ENCODE peak calls at places on chromosomes 1 and 21, in six cellular contexts. W is T-helper 2 cell, A is left cardiac atrium, D is C1 segment of cervical spinal cord, N is EL, U is NCI-H82. J is an unnamed sample.
A peak's percentile ranks its signal among the peaks of the same experiment; 100 is the strongest.

GRCh38 chr1:158101944-158102343 is 78.8 kb upstream of the CD1D start:
- DNase-seq in W (no peak), A (no peak), D (no peak), N (peak; percentile 75), U (no peak), J (no peak)

GRCh38 chr1:232039303-232039702 is 412.7 kb downstream of the DISC1 start:
- DNase-seq in W (no peak), A (no peak), D (no peak), N (peak; percentile 27), U (no peak), J (no peak)

GRCh38 chr1:218634212-218634611 is 289.1 kb downstream of the TGFB2 start:
- DNase-seq in W (no peak), A (no peak), D (no peak), N (no peak), U (no peak), J (no peak)

GRCh38 chr1:112770724-112771123 is 55.6 kb upstream of the PPM1J start:
- DNase-seq in W (no peak), A (no peak), D (no peak), N (no peak), U (peak; percentile 17), J (no peak)

GRCh38 chr1:178055093-178055492 is 38.8 kb upstream of the RASAL2 start:
- DNase-seq in W (no peak), A (peak; percentile 50), D (no peak), N (peak; percentile 45), U (peak; percentile 65), J (peak; percentile 37)

GRCh38 chr21:37914211-37914900 is 1.9 kb downstream of the KCNJ6 start:
- DNase-seq in W (no peak), A (peak; percentile 26), D (no peak), N (peak; percentile 20), U (no peak), J (no peak)

GRCh38 chr1:206907304-206907991 is 10.2 kb downstream of the IL24 start:
- DNase-seq in W (no peak), A (no peak), D (no peak), N (no peak), U (peak; percentile 75), J (no peak)

GRCh38 chr1:184768467-184768866 is 13.8 kb upstream of the EDEM3 start:
- DNase-seq in W (no peak), A (no peak), D (no peak), N (no peak), U (no peak), J (no peak)

GRCh38 chr1:14282583-14283186 is 315.8 kb upstream of the KAZN start:
- DNase-seq in W (no peak), A (no peak), D (no peak), N (no peak), U (no peak), J (no peak)

GRCh38 chr1:40059292-40059959 is 18.9 kb downstream of the CAP1 start:
- DNase-seq in W (no peak), A (no peak), D (no peak), N (peak; percentile 52), U (no peak), J (no peak)

GRCh38 chr1:3377604-3378279 is 76.7 kb upstream of the ARHGEF16 start:
- DNase-seq in W (no peak), A (no peak), D (no peak), N (no peak), U (no peak), J (no peak)

GRCh38 chr1:112540395-112540794 is 31.6 kb downstream of the WNT2B start:
- DNase-seq in W (no peak), A (no peak), D (no peak), N (peak; percentile 55), U (no peak), J (no peak)

GRCh38 chr1:49229555-49229954 is 452.9 kb upstream of the BEND5 start:
- DNase-seq in W (no peak), A (no peak), D (no peak), N (no peak), U (peak; percentile 15), J (no peak)

GRCh38 chr1:95223110-95223509 is 10.9 kb upstream of the RWDD3 start:
- DNase-seq in W (no peak), A (no peak), D (no peak), N (peak; percentile 3), U (no peak), J (no peak)

GRCh38 chr1:44808063-44808937 is at the start of gene BTBD19:
- DNase-seq in W (peak; percentile 72), A (peak; percentile 90), D (peak; percentile 43), N (peak; percentile 91), U (no peak), J (peak; percentile 80)

GRCh38 chr1:56527548-56528302 is 51.6 kb downstream of the PLPP3 start:
- DNase-seq in W (no peak), A (no peak), D (no peak), N (no peak), U (peak; percentile 43), J (no peak)

GRCh38 chr1:232589111-232589808 is 40.7 kb downstream of the SIPA1L2 start:
- DNase-seq in W (no peak), A (no peak), D (no peak), N (no peak), U (no peak), J (no peak)

GRCh38 chr1:236020359-236021000 is 44.4 kb downstream of the NID1 start:
- DNase-seq in W (no peak), A (no peak), D (no peak), N (no peak), U (no peak), J (no peak)

GRCh38 chr1:17849216-17849615 is 94.1 kb downstream of the ACTL8 start:
- DNase-seq in W (no peak), A (no peak), D (no peak), N (peak; percentile 21), U (no peak), J (no peak)

GRCh38 chr1:94552071-94552586 is 10.6 kb upstream of the F3 start:
- DNase-seq in W (no peak), A (peak; percentile 32), D (no peak), N (no peak), U (no peak), J (no peak)

GRCh38 chr1:226737819-226738420 is 1.2 kb downstream of the ITPKB start:
- DNase-seq in W (no peak), A (peak; percentile 61), D (peak; percentile 76), N (peak; percentile 68), U (peak; percentile 59), J (peak; percentile 73)

GRCh38 chr1:39167632-39168209 is 36.8 kb upstream of the MACF1 start:
- DNase-seq in W (no peak), A (no peak), D (no peak), N (peak; percentile 53), U (no peak), J (no peak)

GRCh38 chr1:85344256-85344694 is 67.8 kb upstream of the BCL10 start:
- DNase-seq in W (no peak), A (no peak), D (no peak), N (peak; percentile 77), U (peak; percentile 57), J (no peak)

GRCh38 chr1:14726606-14727005 is 128.1 kb downstream of the KAZN start:
- DNase-seq in W (no peak), A (no peak), D (no peak), N (no peak), U (no peak), J (no peak)

GRCh38 chr1:116826818-116827606 is 72.8 kb downstream of the CD2 start:
- DNase-seq in W (peak; percentile 51), A (no peak), D (no peak), N (peak; percentile 58), U (peak; percentile 99), J (no peak)

GRCh38 chr1:214439352-214440119 is 111.9 kb downstream of the PTPN14 start:
- DNase-seq in W (no peak), A (no peak), D (no peak), N (no peak), U (peak; percentile 71), J (no peak)

GRCh38 chr1:92747735-92748134 is 37.2 kb downstream of the EVI5 start:
- DNase-seq in W (no peak), A (no peak), D (no peak), N (no peak), U (no peak), J (no peak)

GRCh38 chr21:41977034-41977950 is 23.5 kb upstream of the C2CD2 start:
- DNase-seq in W (no peak), A (no peak), D (no peak), N (no peak), U (no peak), J (no peak)

GRCh38 chr1:232844791-232845190 is 39.6 kb downstream of the MAP10 start:
- DNase-seq in W (no peak), A (no peak), D (no peak), N (peak; percentile 67), U (no peak), J (no peak)

GRCh38 chr21:34227386-34227852 is 136.4 kb upstream of the KCNE2 start:
- DNase-seq in W (no peak), A (no peak), D (no peak), N (peak; percentile 15), U (no peak), J (no peak)

GRCh38 chr1:193335797-193336428 is 149.5 kb upstream of the B3GALT2 start:
- DNase-seq in W (no peak), A (no peak), D (no peak), N (peak; percentile 80), U (no peak), J (no peak)

GRCh38 chr1:155218854-155219591 is 10.5 kb downstream of the MTX1 start:
- DNase-seq in W (no peak), A (no peak), D (peak; percentile 34), N (peak; percentile 76), U (peak; percentile 89), J (no peak)

GRCh38 chr1:193486671-193487229 is 300.3 kb upstream of the B3GALT2 start:
- DNase-seq in W (no peak), A (no peak), D (no peak), N (no peak), U (no peak), J (no peak)

GRCh38 chr1:224623743-224624333 is 7.7 kb downstream of the CNIH3 start:
- DNase-seq in W (peak; percentile 34), A (peak; percentile 29), D (no peak), N (peak; percentile 97), U (no peak), J (no peak)

GRCh38 chr1:55898191-55898590 is 681.2 kb downstream of the PLPP3 start:
- DNase-seq in W (no peak), A (no peak), D (no peak), N (peak; percentile 47), U (no peak), J (no peak)

GRCh38 chr1:212062832-212063438 is 27.4 kb downstream of the DTL start:
- DNase-seq in W (no peak), A (no peak), D (no peak), N (peak; percentile 43), U (peak; percentile 83), J (no peak)

GRCh38 chr1:181604482-181604881 is 121.2 kb downstream of the CACNA1E start:
- DNase-seq in W (no peak), A (no peak), D (no peak), N (no peak), U (no peak), J (no peak)

GRCh38 chr1:202592141-202592540 is 118.1 kb downstream of the SYT2 start:
- DNase-seq in W (no peak), A (no peak), D (no peak), N (peak; percentile 25), U (no peak), J (no peak)

GRCh38 chr1:163069655-163070277 is 605 bp downstream of the RGS4 start:
- DNase-seq in W (no peak), A (no peak), D (no peak), N (no peak), U (no peak), J (no peak)

GRCh38 chr1:61746768-61747167 is 4.5 kb downstream of the PATJ start:
- DNase-seq in W (no peak), A (no peak), D (no peak), N (no peak), U (no peak), J (no peak)

J was measured in hypothalamus.